ENCODE peak calls at places on chromosomes 13 and 19, in nine cellular contexts. K is activated CD4-positive, alpha-beta T cell treated with anti-CD3 and anti-CD28 coated beads, Interleukin-2, amount 10 ng/mL, durations not matched to agents 7 days and 5 days; A is NCI-H1436 treated with DMSO at 0.1 percent for 48 hours; Q is tibial nerve; V is astrocyte of the spinal cord; G is stimulated activated CD4-positive, alpha-beta T cell treated with anti-CD3 and anti-CD28 coated beads, TNF-alpha, amount 100 ng/mL, for 4 hours; O is NCI-H2081; Z is SIG-M5; B is activated T-helper 1 cell treated with Interleukin-2 at 50 U/mL for 16 hours. P is an unnamed sample.

GRCh38 chr13:34942732-34943674 is 933 bp downstream of the NBEA start:
- DNase-seq in B (no peak), Q (no peak), A (no peak), K (peak; percentile 12), O (peak; percentile 36), G (no peak), V (no peak), Z (no peak), P (peak; percentile 13)

GRCh38 chr19:49866933-49867782 is at the start of gene PNKP:
- DNase-seq in G (peak; percentile 91), A (peak; percentile 84), B (peak; percentile 78), Q (peak; percentile 82), Z (peak; percentile 49), O (peak; percentile 81), V (peak; percentile 91), K (peak; percentile 88), P (peak; percentile 87)

GRCh38 chr19:51122112-51122981 is 2.4 kb upstream of the SIGLEC9 start:
- DNase-seq in O (no peak), Z (no peak), V (no peak), B (no peak), A (no peak), G (no peak), K (no peak), Q (no peak), P (no peak)

GRCh38 chr13:35793823-35794222 is 317.3 kb upstream of the MAB21L1 start:
- DNase-seq in K (no peak), G (no peak), V (no peak), Z (no peak), Q (no peak), O (no peak), B (no peak), A (no peak), P (no peak)

GRCh38 chr19:53994811-53995210 is 3.4 kb downstream of the CACNG6 start:
- DNase-seq in G (no peak), Q (no peak), K (no peak), A (no peak), B (no peak), Z (no peak), V (no peak), O (no peak), P (no peak)

GRCh38 chr13:95137096-95137495 is 164.2 kb downstream of the ABCC4 start:
- DNase-seq in G (no peak), O (no peak), Z (no peak), B (no peak), Q (no peak), K (no peak), V (peak; percentile 29), A (no peak), P (no peak)

GRCh38 chr19:14440049-14440448 is 6.9 kb downstream of the PKN1 start:
- DNase-seq in Z (no peak), G (peak; percentile 52), Q (peak; percentile 33), O (no peak), A (no peak), B (peak; percentile 68), K (peak; percentile 87), V (no peak), P (no peak)

GRCh38 chr19:55526216-55527196 is 10.4 kb downstream of the SBK2 start:
- DNase-seq in Z (no peak), K (no peak), Q (no peak), A (peak; percentile 15), O (peak; percentile 84), B (no peak), G (no peak), V (peak; percentile 50), P (peak; percentile 59)

GRCh38 chr19:45049073-45049736 is 10.4 kb downstream of the CLASRP start:
- DNase-seq in B (no peak), A (no peak), K (no peak), G (no peak), Q (no peak), O (no peak), V (no peak), Z (no peak), P (no peak)

GRCh38 chr13:45003417-45003816 is 14.1 kb downstream of the GPALPP1 start:
- DNase-seq in K (no peak), Q (no peak), A (no peak), Z (no peak), G (no peak), V (no peak), O (no peak), B (no peak), P (no peak)

GRCh38 chr13:33927315-33927714 is 109.4 kb downstream of the RFC3 start:
- DNase-seq in Z (no peak), Q (no peak), K (no peak), V (peak; percentile 70), O (no peak), B (no peak), G (no peak), A (no peak), P (no peak)

GRCh38 chr19:56562766-56563165 is 4.5 kb upstream of the ZNF470 start:
- DNase-seq in Z (no peak), A (no peak), V (no peak), K (no peak), Q (no peak), O (no peak), B (no peak), G (no peak), P (no peak)